ENCODE peak calls at places on chromosome 3, in eight cellular contexts. K, I, N, P, T, F, H and R are unnamed samples.

GRCh38 chr3:185200639-185201038 is 47.8 kb upstream of the C3orf70 start:
- DNase-seq in K (no peak), P (peak), F (peak), H (no peak), I (no peak), T (no peak), N (no peak), R (no peak)

GRCh38 chr3:43345877-43346276 is 59.5 kb downstream of the SNRK start:
- DNase-seq in N (no peak), F (peak), K (no peak), T (no peak), H (no peak), I (no peak), P (no peak), R (no peak)

GRCh38 chr3:151925876-151926275 is 52.4 kb downstream of the SUCNR1 start:
- DNase-seq in I (no peak), H (no peak), K (no peak), T (no peak), P (peak), F (peak), N (no peak), R (no peak)

GRCh38 chr3:5190147-5190791 is 2.8 kb downstream of the EDEM1 start:
- DNase-seq in T (no peak), I (no peak), P (no peak), H (no peak), K (no peak), F (no peak), N (no peak), R (no peak)

GRCh38 chr3:8593022-8593817 is 51.4 kb downstream of the SSUH2 start:
- DNase-seq in T (no peak), I (no peak), K (no peak), F (peak), H (no peak), P (no peak), N (no peak), R (no peak)

GRCh38 chr3:78494831-78495230 is 1273.0 kb downstream of the ROBO1 start:
- DNase-seq in K (no peak), F (no peak), I (no peak), H (no peak), N (no peak), T (no peak), P (no peak), R (no peak)

GRCh38 chr3:137768361-137769320 is 4.5 kb downstream of the SOX14 start:
- DNase-seq in K (no peak), H (no peak), T (no peak), F (no peak), N (no peak), P (no peak), I (no peak), R (no peak)

GRCh38 chr3:149480326-149481017 is 6.0 kb downstream of the TM4SF4 start:
- DNase-seq in N (peak), H (peak), I (peak), T (peak), P (peak), K (peak), F (peak), R (peak)

GRCh38 chr3:100810671-100811070 is 101.4 kb downstream of the TFG start:
- DNase-seq in I (no peak), N (no peak), P (no peak), K (no peak), T (no peak), H (no peak), F (peak), R (no peak)

GRCh38 chr3:14839236-14839635 is 20.5 kb downstream of the FGD5 start:
- DNase-seq in K (no peak), I (no peak), H (no peak), N (peak), P (no peak), T (no peak), F (no peak), R (no peak)

GRCh38 chr3:171904829-171905228 is 61.7 kb downstream of the TMEM212 start:
- DNase-seq in H (no peak), P (no peak), K (no peak), T (no peak), N (no peak), I (no peak), F (peak), R (no peak)

GRCh38 chr3:110881069-110881468 is 190.5 kb upstream of the NECTIN3 start:
- DNase-seq in I (no peak), H (no peak), F (peak), T (peak), N (peak), K (peak), P (peak), R (peak)

GRCh38 chr3:191321019-191321767 is 8.0 kb upstream of the CCDC50 start:
- DNase-seq in N (no peak), I (no peak), H (no peak), T (no peak), F (no peak), P (no peak), K (no peak), R (no peak)

GRCh38 chr3:171132873-171133272 is 106.4 kb upstream of the SLC2A2 start:
- DNase-seq in T (no peak), I (no peak), P (peak), N (no peak), H (no peak), F (peak), K (no peak), R (no peak)

DNA sequence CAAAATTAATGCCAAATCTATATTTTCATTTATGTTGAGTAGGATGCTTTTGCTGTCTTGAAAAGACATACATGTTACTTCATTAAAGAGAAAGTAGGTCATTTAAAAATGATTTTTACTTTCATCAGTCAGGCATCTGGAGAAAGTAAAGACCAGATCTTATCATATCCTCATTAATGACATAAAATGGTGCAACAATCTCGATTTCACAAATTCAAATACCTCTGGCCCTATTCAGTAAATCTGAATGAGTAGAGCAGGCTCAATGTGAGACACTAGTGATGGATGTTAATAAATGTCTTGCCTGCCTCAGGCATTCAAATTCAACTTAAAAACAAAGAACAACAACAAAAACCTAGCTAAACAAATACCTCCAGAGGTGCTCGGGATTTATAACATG is 714.1 kb downstream of the NAALADL2 start:
- DNase-seq in I (no peak), H (no peak), N (no peak), T (no peak), K (no peak), P (no peak), F (no peak), R (no peak)
- TF ChIP-seq POLR2A in I (no peak), H (no peak), N (no peak), T (no peak), K (no peak), P (no peak), F (no peak), R (no peak)

GRCh38 chr3:194685050-194685722 is 497 bp upstream of the FAM43A start:
- DNase-seq in F (no peak), T (no peak), H (no peak), I (no peak), K (no peak), N (no peak), P (peak), R (no peak)

GRCh38 chr3:194687638-194688206 is 2.0 kb downstream of the FAM43A start:
- DNase-seq in F (peak), P (no peak), K (peak), N (peak), I (peak), H (no peak), T (peak), R (peak)

GRCh38 chr3:194686816-194687637 is 1.3 kb downstream of the FAM43A start:
- DNase-seq in H (no peak), N (peak), K (peak), T (no peak), F (peak), P (no peak), I (no peak), R (no peak)

GRCh38 chr3:194686414-194686815 is 732 bp downstream of the FAM43A start:
- DNase-seq in I (no peak), P (no peak), K (no peak), F (no peak), T (no peak), N (no peak), H (no peak), R (no peak)

DNA sequence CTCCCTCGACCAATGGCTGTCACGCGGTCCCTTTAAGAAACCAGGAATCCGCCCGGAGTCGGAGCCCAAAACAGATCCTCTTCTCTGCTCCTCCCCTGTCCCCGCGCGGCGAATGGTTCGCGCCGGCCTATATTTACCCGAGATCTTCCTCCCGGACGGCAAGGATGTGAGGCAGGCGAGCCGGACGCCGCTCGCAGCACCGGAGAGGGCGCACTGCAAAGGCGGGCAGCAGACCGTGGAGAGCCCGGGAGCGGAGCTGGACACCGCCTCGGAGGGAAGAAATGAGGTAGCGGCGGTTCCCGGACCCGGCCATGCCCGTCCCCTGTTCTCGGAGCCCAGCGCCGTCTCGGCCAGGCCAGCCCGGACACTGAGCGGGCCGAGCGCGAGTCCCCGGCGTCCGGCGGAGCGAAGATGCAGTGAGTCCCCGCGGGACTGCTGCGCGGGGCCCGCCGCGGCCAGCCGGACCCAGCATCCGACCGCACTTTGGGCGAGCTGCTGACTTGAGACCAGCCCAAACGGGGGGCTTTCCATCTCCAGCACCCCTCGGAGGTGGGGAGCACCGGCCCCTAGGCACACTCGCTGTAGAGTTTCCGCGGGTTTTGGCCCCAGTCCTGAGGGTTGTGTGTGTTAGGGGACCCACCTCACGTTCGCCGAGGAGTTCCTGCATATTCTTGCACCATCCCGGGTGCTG is at the start of gene FAM43A:
- DNase-seq in T (peak), I (peak), H (peak), F (peak), P (peak), N (peak), K (peak), R (peak)
- TF ChIP-seq POLR2A in T (peak), I (peak), H (peak), F (peak), P (peak), N (peak), K (peak), R (peak)

DNA sequence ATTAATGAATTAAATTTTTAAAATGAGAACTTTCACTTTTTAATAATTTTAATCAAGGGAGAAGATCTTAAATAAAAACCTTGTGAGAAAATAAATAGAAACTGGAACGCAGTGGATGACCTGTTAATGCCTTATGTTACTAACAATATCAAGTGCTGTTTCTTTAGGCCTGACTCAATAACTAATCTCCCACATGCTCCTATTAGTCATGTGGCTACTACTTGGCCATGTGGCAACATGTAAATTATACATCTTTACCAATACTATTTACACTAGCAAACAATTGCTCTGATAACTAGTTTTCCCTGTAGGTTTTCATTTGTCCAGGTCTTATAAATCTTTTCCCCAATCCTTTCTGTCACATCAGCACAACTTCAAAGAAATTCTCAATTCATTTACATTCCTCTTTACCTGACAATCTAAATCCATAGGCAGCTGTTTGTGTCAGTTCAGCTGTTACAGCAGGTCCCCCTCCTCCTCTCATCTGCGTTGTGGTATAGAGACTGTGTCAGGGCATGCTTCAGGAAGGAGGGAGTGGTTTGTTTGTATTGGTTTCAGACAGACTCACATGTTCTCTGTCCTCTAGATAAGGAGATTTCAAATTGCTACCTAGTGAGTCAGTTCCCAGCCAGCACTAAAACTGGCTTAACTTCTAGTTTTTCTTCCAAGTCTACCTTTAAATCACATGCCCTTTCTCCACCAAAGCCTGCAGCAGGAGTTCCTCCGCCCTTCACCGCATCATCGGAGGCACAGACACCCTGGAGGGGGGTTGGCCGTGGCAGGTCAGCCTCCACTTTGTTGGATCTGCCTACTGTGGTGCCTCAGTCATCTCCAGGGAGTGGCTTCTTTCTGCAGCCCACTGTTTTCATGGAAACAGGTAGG is 11.3 kb upstream of the C3orf52 start:
- DNase-seq in P (peak), K (no peak), F (peak), T (peak), N (no peak), H (no peak), I (no peak), R (no peak)
- TF ChIP-seq POLR2A in P (no peak), K (no peak), F (no peak), T (peak), N (no peak), H (no peak), I (no peak), R (no peak)

GRCh38 chr3:183303725-183304124 is 50.7 kb downstream of the B3GNT5 start:
- DNase-seq in P (no peak), K (no peak), I (no peak), F (no peak), H (no peak), T (no peak), N (no peak), R (no peak)

GRCh38 chr3:183307749-183308148 is 54.7 kb downstream of the B3GNT5 start:
- DNase-seq in P (no peak), I (no peak), K (no peak), T (no peak), F (no peak), H (no peak), N (no peak), R (no peak)

GRCh38 chr3:183308746-183309145 is 55.7 kb downstream of the B3GNT5 start:
- DNase-seq in P (no peak), I (no peak), T (no peak), F (no peak), N (no peak), K (no peak), H (no peak), R (no peak)

GRCh38 chr3:183309276-183309675 is 56.2 kb downstream of the B3GNT5 start:
- DNase-seq in F (no peak), P (no peak), N (no peak), H (no peak), T (no peak), K (peak), I (no peak), R (peak)

GRCh38 chr3:183306798-183307671 is 54.0 kb downstream of the B3GNT5 start:
- DNase-seq in F (peak), I (peak), P (peak), H (peak), T (peak), K (peak), N (peak), R (peak)
- TF ChIP-seq POLR2A in F (no peak), I (no peak), P (no peak), H (no peak), T (peak), K (no peak), N (no peak), R (no peak)

DNA sequence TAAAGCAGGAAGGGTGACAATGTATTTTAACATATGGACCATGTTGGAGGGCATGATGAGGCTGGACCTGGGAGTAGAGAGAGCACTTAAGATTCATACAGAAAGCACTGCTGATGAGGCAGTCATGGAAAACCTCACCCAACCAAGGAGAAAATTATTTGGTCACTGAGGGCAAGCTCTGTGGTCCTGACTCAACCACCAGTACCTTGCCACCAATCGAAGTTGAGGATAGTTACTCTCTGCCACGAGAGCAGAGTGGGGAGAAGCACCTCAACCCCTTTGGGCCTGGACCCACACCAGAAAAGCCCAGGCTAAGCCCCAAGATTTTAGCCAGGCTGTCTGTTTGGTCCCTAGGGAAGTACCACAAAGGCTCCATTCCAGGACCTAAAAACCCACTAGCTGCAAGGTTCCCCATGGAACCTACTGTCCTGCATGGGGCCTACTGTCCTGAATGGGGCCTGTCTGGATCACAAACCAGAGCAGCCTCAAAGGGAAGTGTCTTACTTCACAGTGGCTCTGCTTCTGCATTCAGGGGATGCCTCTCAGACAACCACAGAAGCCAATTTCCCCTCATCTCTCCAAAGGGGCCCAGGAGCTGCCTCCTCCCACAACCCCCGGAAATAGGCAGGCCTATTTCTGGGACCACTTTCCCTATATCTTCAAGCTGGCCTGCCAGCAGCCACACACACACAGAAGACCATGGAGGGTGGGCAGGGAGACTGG is 4.2 kb downstream of the CCDC71 start:
- DNase-seq in K (no peak), H (no peak), N (no peak), P (no peak), T (no peak), F (no peak), I (no peak), R (no peak)
- TF ChIP-seq POLR2A in K (no peak), H (no peak), N (no peak), P (no peak), T (no peak), F (no peak), I (no peak), R (no peak)

DNA sequence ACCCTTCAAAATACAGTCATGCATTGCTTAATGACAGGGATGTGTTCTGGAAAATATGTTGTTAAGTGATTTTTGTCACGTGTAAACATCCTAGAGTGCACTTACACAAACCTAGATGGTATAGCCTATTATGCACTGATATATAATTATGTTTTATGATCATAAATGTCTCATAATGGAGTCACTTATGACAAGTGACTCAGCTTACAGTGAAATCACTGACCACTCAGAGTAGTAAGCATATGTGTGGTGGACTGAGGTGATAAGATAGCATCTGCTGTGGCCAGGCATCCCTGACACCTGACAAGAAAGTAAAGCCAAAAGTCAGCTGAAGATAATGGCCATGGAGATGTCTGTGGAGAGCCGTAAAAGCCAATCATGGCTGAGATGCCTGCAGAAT is 5.4 kb downstream of the ACAD11 start:
- DNase-seq in F (no peak), T (no peak), I (no peak), K (no peak), H (no peak), P (no peak), N (no peak), R (no peak)
- TF ChIP-seq POLR2A in F (no peak), T (no peak), I (no peak), K (no peak), H (no peak), P (no peak), N (no peak), R (no peak)

GRCh38 chr3:133588784-133589465 is 15.4 kb downstream of the CDV3 start:
- DNase-seq in P (no peak), N (no peak), H (no peak), F (no peak), K (no peak), I (no peak), T (no peak), R (no peak)
- TF ChIP-seq POLR2A in P (no peak), N (no peak), H (no peak), F (no peak), K (no peak), I (no peak), T (no peak), R (no peak)